ENCODE peak calls at places on chromosome 3, in seven cellular contexts. N is AG04449; F is B cell; T is stimulated activated CD4-positive, alpha-beta T cell treated with anti-CD3 and anti-CD28 coated beads, Interleukin-4, amount 100 ng/mL, for 4 hours; Z is AML-193; D is psoas muscle; K is DMS 273 treated with DMSO at 0.1 percent for 48 hours. V is an unnamed sample.

GRCh38 chr3:133572158-133573053 is 1.1 kb upstream of the CDV3 start:
- DNase-seq in Z (no peak), D (no peak), K (no peak), T (no peak), N (no peak), F (peak; percentile 48), V (no peak)

GRCh38 chr3:30760040-30760439 is 134.4 kb downstream of the GADL1 start:
- DNase-seq in Z (no peak), K (no peak), D (no peak), N (no peak), T (no peak), F (no peak), V (no peak)

GRCh38 chr3:185402561-185402960 is 39.6 kb downstream of the MAP3K13 start:
- DNase-seq in F (no peak), Z (no peak), T (no peak), K (peak; percentile 99), N (peak; percentile 10), D (no peak), V (no peak)

GRCh38 chr3:186708983-186709679 is 8.0 kb upstream of the KNG1 start:
- DNase-seq in F (no peak), T (no peak), K (no peak), Z (no peak), D (no peak), N (no peak), V (no peak)

GRCh38 chr3:75341324-75342067 is 322.6 kb upstream of the FRG2C start:
- DNase-seq in Z (no peak), D (no peak), K (no peak), T (no peak), F (no peak), N (no peak), V (no peak)

GRCh38 chr3:73451276-73451973 is 173.3 kb downstream of the PDZRN3 start:
- DNase-seq in D (no peak), N (no peak), Z (no peak), F (no peak), K (no peak), T (no peak), V (no peak)

GRCh38 chr3:38371541-38372213 is 25.1 kb downstream of the XYLB start:
- DNase-seq in N (no peak), F (no peak), K (no peak), Z (no peak), T (no peak), D (no peak), V (no peak)

GRCh38 chr3:153259956-153260355 is 97.9 kb downstream of the RAP2B start:
- DNase-seq in F (no peak), T (no peak), K (no peak), N (no peak), Z (no peak), D (no peak), V (no peak)

GRCh38 chr3:99249627-99250026 is 348.1 kb upstream of the DCBLD2 start:
- DNase-seq in T (no peak), N (no peak), F (no peak), Z (no peak), D (no peak), K (no peak), V (no peak)

GRCh38 chr3:16204751-16205150 is 30.3 kb downstream of the GALNT15 start:
- DNase-seq in N (no peak), Z (no peak), K (no peak), D (no peak), T (no peak), F (no peak), V (no peak)

GRCh38 chr3:160498202-160498601 is 48.6 kb upstream of the TRIM59 start:
- DNase-seq in Z (no peak), T (no peak), D (no peak), N (no peak), F (no peak), K (no peak), V (no peak)

GRCh38 chr3:123657578-123657977 is 72.7 kb upstream of the HACD2 start:
- DNase-seq in N (no peak), F (no peak), Z (no peak), T (no peak), K (no peak), D (no peak), V (no peak)

GRCh38 chr3:123347691-123348264 is 101.1 kb downstream of the ADCY5 start:
- DNase-seq in D (no peak), T (no peak), F (no peak), K (no peak), N (no peak), Z (no peak), V (no peak)

GRCh38 chr3:165476399-165477060 is 280.3 kb upstream of the SLITRK3 start:
- DNase-seq in N (no peak), F (no peak), Z (no peak), T (no peak), K (no peak), D (no peak), V (no peak)

GRCh38 chr3:43959498-43960447 is 269.0 kb downstream of the ABHD5 start:
- DNase-seq in K (peak; percentile 32), Z (no peak), F (no peak), N (no peak), T (no peak), D (no peak), V (no peak)

GRCh38 chr3:99474776-99475175 is 163.6 kb upstream of the COL8A1 start:
- DNase-seq in Z (no peak), F (no peak), K (no peak), T (no peak), D (no peak), N (no peak), V (no peak)